ENCODE peak calls at places on chromosomes 5 and 9, in five cellular contexts. F, O, Z, V and H are unnamed samples.

GRCh38 chr5:9380108-9380507 is 165.8 kb downstream of the SEMA5A start:
- DNase-seq in F (no peak), Z (no peak), O (no peak), V (no peak), H (no peak)

GRCh38 chr5:1732238-1732880 is 67.3 kb downstream of the MRPL36 start:
- DNase-seq in V (no peak), F (no peak), O (no peak), Z (no peak), H (no peak)

GRCh38 chr9:73239868-73240267 is 88.2 kb downstream of the ANXA1 start:
- DNase-seq in O (no peak), F (no peak), V (no peak), Z (peak), H (peak)

GRCh38 chr5:149853019-149853648 is 91.5 kb downstream of the PDE6A start:
- DNase-seq in Z (peak), V (no peak), F (peak), O (peak), H (peak)

GRCh38 chr5:32790411-32790951 is 79.4 kb downstream of the NPR3 start:
- DNase-seq in F (no peak), O (no peak), Z (no peak), V (no peak), H (peak)

GRCh38 chr9:131889437-131890244 is 149.8 kb upstream of the RAPGEF1 start:
- DNase-seq in Z (no peak), F (no peak), V (no peak), O (no peak), H (no peak)

GRCh38 chr9:138022121-138022741 is 144.6 kb downstream of the CACNA1B start:
- DNase-seq in F (no peak), O (no peak), Z (no peak), V (no peak), H (peak)

GRCh38 chr9:107142896-107143603 is 140.0 kb upstream of the RAD23B start:
- DNase-seq in Z (peak), O (no peak), F (no peak), V (no peak), H (peak)

GRCh38 chr5:68222824-68223354 is 7.3 kb downstream of the PIK3R1 start:
- DNase-seq in F (no peak), V (no peak), Z (no peak), O (no peak), H (no peak)

GRCh38 chr5:32279223-32279622 is 33.5 kb downstream of the MTMR12 start:
- DNase-seq in Z (no peak), F (no peak), V (no peak), O (no peak), H (no peak)

GRCh38 chr9:82488702-82489578 is 500.4 kb downstream of the SPATA31D1 start:
- DNase-seq in O (no peak), F (no peak), Z (peak), V (no peak), H (peak)

GRCh38 chr5:59496524-59497134 is 396.9 kb downstream of the PDE4D start:
- DNase-seq in O (peak), F (no peak), V (no peak), Z (peak), H (peak)

GRCh38 chr5:16291474-16291873 is 111.9 kb upstream of the MARCHF11 start:
- DNase-seq in V (no peak), Z (no peak), O (no peak), F (no peak), H (no peak)

GRCh38 chr5:154486427-154486866 is 8.4 kb upstream of the HAND1 start:
- DNase-seq in V (no peak), Z (no peak), O (no peak), F (no peak), H (no peak)

GRCh38 chr9:22228542-22228941 is 218.1 kb upstream of the DMRTA1 start:
- DNase-seq in Z (peak), O (no peak), F (no peak), V (no peak), H (peak)

GRCh38 chr9:20504930-20505329 is 117.4 kb downstream of the MLLT3 start:
- DNase-seq in O (no peak), F (no peak), V (no peak), Z (no peak), H (no peak)

GRCh38 chr5:61790678-61791077 is 458.6 kb downstream of the ZSWIM6 start:
- DNase-seq in Z (no peak), V (no peak), O (no peak), F (no peak), H (no peak)

GRCh38 chr5:181170996-181171395 is 23.6 kb downstream of the OR2V2 start:
- DNase-seq in Z (no peak), F (no peak), O (no peak), V (no peak), H (peak)

GRCh38 chr5:81409845-81410369 is 16.0 kb upstream of the ACOT12 start:
- DNase-seq in F (no peak), V (no peak), O (no peak), Z (no peak), H (peak)